ENCODE peak calls at places on chromosomes 16 and 17, in four cellular contexts. X, Z, B and O are unnamed samples.

GRCh38 chr16:48538746-48539484 is 71.1 kb downstream of the N4BP1 start:
- DNase-seq in X (no peak), Z (peak; percentile 24), B (peak; percentile 30), O (no peak)

GRCh38 chr16:17515421-17516210 is 44.9 kb upstream of the XYLT1 start:
- DNase-seq in X (peak; percentile 20), Z (no peak), B (no peak), O (no peak)

GRCh38 chr16:21263640-21264211 is 14.4 kb downstream of the CRYM start:
- DNase-seq in X (peak; percentile 14), Z (peak; percentile 81), B (no peak), O (peak; percentile 48)

GRCh38 chr17:8894673-8895578 is 27.5 kb upstream of the PIK3R6 start:
- DNase-seq in X (peak; percentile 78), Z (peak; percentile 52), B (peak; percentile 64), O (peak; percentile 65)

GRCh38 chr16:76906552-76906951 is 284.4 kb upstream of the MON1B start:
- DNase-seq in X (no peak), Z (no peak), B (no peak), O (no peak)

GRCh38 chr17:12388206-12388605 is 277.5 kb upstream of the MYOCD start:
- DNase-seq in X (peak; percentile 47), Z (no peak), B (no peak), O (no peak)

GRCh38 chr16:3089717-3090592 is 9.1 kb downstream of the ZSCAN10 start:
- DNase-seq in X (no peak), Z (no peak), B (no peak), O (no peak)

GRCh38 chr17:40303009-40303657 is 5.8 kb upstream of the RARA start:
- DNase-seq in X (peak; percentile 71), Z (peak; percentile 64), B (no peak), O (no peak)

GRCh38 chr16:55499951-55500350 is 8.9 kb upstream of the LPCAT2 start:
- DNase-seq in X (peak; percentile 40), Z (no peak), B (peak; percentile 1), O (no peak)

GRCh38 chr16:11507350-11507749 is 79.4 kb downstream of the LITAF start:
- DNase-seq in X (no peak), Z (no peak), B (no peak), O (no peak)

GRCh38 chr16:11511328-11511727 is 75.4 kb downstream of the LITAF start:
- DNase-seq in X (no peak), Z (no peak), B (no peak), O (no peak)

GRCh38 chr16:11511801-11512200 is 74.9 kb downstream of the LITAF start:
- DNase-seq in X (no peak), Z (no peak), B (no peak), O (no peak)

GRCh38 chr16:11507991-11508390 is 78.7 kb downstream of the LITAF start:
- DNase-seq in X (no peak), Z (no peak), B (no peak), O (no peak)

DNA sequence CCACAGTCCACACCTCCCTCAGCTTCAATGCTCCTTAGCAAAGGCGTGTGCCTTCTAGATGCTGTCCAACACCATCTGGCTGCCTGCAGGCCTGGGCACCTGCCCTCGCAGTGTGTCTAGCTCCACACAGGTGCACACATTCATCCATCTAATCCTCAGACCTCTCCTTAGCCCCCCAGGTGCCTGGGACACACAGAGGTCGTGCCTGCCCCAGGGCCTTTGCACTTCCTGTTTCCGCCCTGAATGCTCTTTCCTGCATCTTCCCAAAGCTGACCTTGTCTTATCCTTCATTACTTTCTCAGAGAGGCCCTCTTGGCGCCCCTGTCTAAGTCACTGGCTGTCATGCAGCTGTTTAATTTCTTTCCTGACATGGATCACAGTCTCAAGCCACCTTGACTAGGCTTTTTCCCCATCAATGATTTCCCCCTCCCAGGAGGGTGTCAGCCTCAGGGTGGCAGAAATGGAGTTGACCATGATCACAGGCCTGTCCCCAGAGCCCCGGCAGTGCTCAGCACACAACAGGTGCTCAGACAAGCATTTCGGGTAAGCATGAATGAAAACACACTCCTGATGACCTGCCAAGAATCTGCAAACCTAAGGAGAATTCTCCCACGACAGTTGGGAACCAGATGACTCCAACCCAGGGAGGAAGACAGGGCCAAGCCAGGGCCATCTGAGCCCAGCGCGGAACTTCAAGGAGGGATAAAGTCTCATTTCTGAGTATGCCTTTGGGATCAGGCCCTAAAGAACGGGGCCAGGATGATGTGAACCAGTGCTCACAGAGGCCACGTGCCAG is 76.3 kb downstream of the LITAF start:
- DNase-seq in X (no peak), Z (no peak), B (no peak), O (no peak)
- TF ChIP-seq CHD4 in X (no peak), Z (no peak), B (no peak), O (no peak)

GRCh38 chr16:22683258-22683657 is 130.7 kb upstream of the HS3ST2 start:
- DNase-seq in X (no peak), Z (no peak), B (no peak), O (no peak)

GRCh38 chr16:22681881-22682291 is 132.1 kb upstream of the HS3ST2 start:
- DNase-seq in X (no peak), Z (no peak), B (no peak), O (no peak)

GRCh38 chr16:22684282-22685161 is 129.4 kb upstream of the HS3ST2 start:
- DNase-seq in X (no peak), Z (no peak), B (no peak), O (no peak)

GRCh38 chr16:22683730-22684280 is 130.2 kb upstream of the HS3ST2 start:
- DNase-seq in X (no peak), Z (no peak), B (no peak), O (no peak)

GRCh38 chr16:22681551-22681880 is 132.4 kb upstream of the HS3ST2 start:
- DNase-seq in X (no peak), Z (no peak), B (no peak), O (no peak)
- TF ChIP-seq CHD4 in X (no peak), Z (no peak), B (no peak), O (no peak)

DNA sequence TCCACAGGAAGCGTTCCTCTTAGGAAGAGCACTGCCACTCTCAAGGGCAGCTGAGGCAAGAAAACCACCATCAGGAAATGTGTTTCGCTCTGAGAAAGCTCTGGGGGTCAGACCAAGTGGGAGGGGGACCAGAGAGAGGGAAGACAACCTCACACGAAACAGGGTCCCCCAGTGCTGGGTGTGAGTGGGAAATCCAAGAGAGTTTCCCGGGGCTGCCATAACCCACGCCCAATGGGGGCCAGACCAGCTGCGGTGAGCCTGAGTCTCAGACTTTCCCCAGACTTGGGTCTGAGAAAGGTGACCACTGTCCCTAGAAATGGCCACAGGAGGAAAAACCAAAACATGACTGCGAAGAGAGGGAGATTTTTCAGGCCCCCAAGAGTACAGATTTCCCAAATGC is 14.5 kb downstream of the DNAH17 start:
- DNase-seq in X (no peak), Z (no peak), B (no peak), O (no peak)
- TF ChIP-seq CHD4 in X (no peak), Z (no peak), B (no peak), O (no peak)

GRCh38 chr16:57167951-57168350 is 17.9 kb downstream of the PSME3IP1 start:
- DNase-seq in X (peak; percentile 73), Z (peak; percentile 53), B (no peak), O (no peak)
- TF ChIP-seq CHD4 in X (no peak), Z (no peak), B (no peak), O (no peak)